ENCODE peak calls at places on chromosomes 3 and 15, in seven cellular contexts. F, P, U, J, R, V and C are unnamed samples.
A peak's percentile ranks its signal among the peaks of the same experiment; 100 is the strongest.

GRCh38 chr3:172627057-172627809 is 83.6 kb downstream of the NCEH1 start:
- DNase-seq in R (no peak), U (no peak), J (no peak), P (peak; percentile 72), V (no peak), F (no peak), C (no peak)

GRCh38 chr15:63380828-63381282 is 791 bp downstream of the CA12 start:
- DNase-seq in V (no peak), F (no peak), P (no peak), R (no peak), U (no peak), J (no peak), C (no peak)

GRCh38 chr3:195003006-195003892 is 267.7 kb downstream of the XXYLT1 start:
- DNase-seq in F (no peak), U (peak; percentile 94), P (peak; percentile 97), V (no peak), R (no peak), J (no peak), C (no peak)

GRCh38 chr3:188734395-188734794 is 437.4 kb upstream of the TPRG1 start:
- DNase-seq in V (no peak), P (no peak), F (no peak), U (no peak), J (peak; percentile 96), R (no peak), C (no peak)

GRCh38 chr3:187852842-187853727 is 107.8 kb upstream of the BCL6 start:
- DNase-seq in U (no peak), J (no peak), R (no peak), V (no peak), F (no peak), P (no peak), C (no peak)

GRCh38 chr3:151866711-151867410 is 6.6 kb upstream of the SUCNR1 start:
- DNase-seq in P (no peak), V (no peak), J (no peak), U (no peak), F (no peak), R (no peak), C (no peak)

GRCh38 chr15:66646308-66646707 is 55.7 kb upstream of the SMAD6 start:
- DNase-seq in J (no peak), F (no peak), R (no peak), V (no peak), P (no peak), U (no peak), C (no peak)

GRCh38 chr15:74275957-74276356 is 39.8 kb downstream of the CCDC33 start:
- DNase-seq in R (no peak), P (no peak), J (no peak), V (no peak), U (peak; percentile 7), F (no peak), C (no peak)

GRCh38 chr3:129051776-129052400 is 8.7 kb upstream of the GP9 start:
- DNase-seq in V (no peak), F (no peak), J (no peak), P (no peak), U (no peak), R (no peak), C (peak; percentile 23)

GRCh38 chr3:58557496-58557895 is 19.7 kb downstream of the FAM107A start:
- DNase-seq in F (no peak), P (no peak), V (no peak), J (no peak), R (no peak), U (no peak), C (no peak)

GRCh38 chr3:45227946-45228345 is 1.9 kb upstream of the TMEM158 start:
- DNase-seq in V (no peak), P (no peak), R (no peak), U (no peak), F (no peak), J (peak; percentile 60), C (no peak)